ENCODE peak calls at places on chromosomes 13 and 19, in seven cellular contexts. One of them, this sample, is unnamed.

GRCh38 chr13:78323848-78324247 is 279.5 kb downstream of the POU4F1 start:
- DNase-seq in IMR-90: no peak
- DNase-seq in spleen: no peak
- DNase-seq in heart right ventricle: no peak
- DNase-seq in thoracic aorta: no peak
- DNase-seq in suprapubic skin: no peak
- DNase-seq in A673: no peak
- DNase-seq in this sample: no peak

GRCh38 chr19:49793561-49793840 is 19.6 kb downstream of the FUZ start:
- DNase-seq in thoracic aorta: no peak
- DNase-seq in spleen: no peak
- DNase-seq in suprapubic skin: no peak
- DNase-seq in heart right ventricle: no peak
- DNase-seq in A673: no peak
- DNase-seq in IMR-90: peak; percentile 57
- DNase-seq in this sample: no peak

GRCh38 chr13:52097197-52097596 is 31.7 kb downstream of the NEK5 start:
- DNase-seq in spleen: no peak
- DNase-seq in IMR-90: no peak
- DNase-seq in A673: no peak
- DNase-seq in suprapubic skin: no peak
- DNase-seq in thoracic aorta: no peak
- DNase-seq in heart right ventricle: no peak
- DNase-seq in this sample: no peak

GRCh38 chr19:18435185-18435841 is 2.6 kb downstream of the ISYNA1 start:
- DNase-seq in IMR-90: no peak
- DNase-seq in A673: peak; percentile 54
- DNase-seq in suprapubic skin: no peak
- DNase-seq in thoracic aorta: no peak
- DNase-seq in heart right ventricle: no peak
- DNase-seq in spleen: peak; percentile 79
- DNase-seq in this sample: no peak

GRCh38 chr13:105343134-105343806 is 1192.2 kb downstream of the EFNB2 start:
- DNase-seq in thoracic aorta: no peak
- DNase-seq in spleen: no peak
- DNase-seq in heart right ventricle: no peak
- DNase-seq in IMR-90: peak; percentile 59
- DNase-seq in suprapubic skin: no peak
- DNase-seq in A673: no peak
- DNase-seq in this sample: no peak

GRCh38 chr13:71030789-71031188 is 836.2 kb downstream of the DACH1 start:
- DNase-seq in suprapubic skin: no peak
- DNase-seq in spleen: no peak
- DNase-seq in thoracic aorta: no peak
- DNase-seq in IMR-90: no peak
- DNase-seq in A673: no peak
- DNase-seq in heart right ventricle: no peak
- DNase-seq in this sample: no peak

GRCh38 chr13:46154136-46154854 is 27.7 kb downstream of the LCP1 start:
- DNase-seq in A673: no peak
- DNase-seq in suprapubic skin: no peak
- DNase-seq in thoracic aorta: no peak
- DNase-seq in spleen: no peak
- DNase-seq in heart right ventricle: no peak
- DNase-seq in IMR-90: no peak
- DNase-seq in this sample: no peak

GRCh38 chr13:66914155-66914554 is 316.0 kb downstream of the PCDH9 start:
- DNase-seq in IMR-90: peak; percentile 5
- DNase-seq in thoracic aorta: no peak
- DNase-seq in spleen: no peak
- DNase-seq in A673: no peak
- DNase-seq in heart right ventricle: no peak
- DNase-seq in suprapubic skin: no peak
- DNase-seq in this sample: no peak

GRCh38 chr13:27004866-27005265 is 166.7 kb downstream of the USP12 start:
- DNase-seq in heart right ventricle: no peak
- DNase-seq in spleen: peak; percentile 56
- DNase-seq in suprapubic skin: peak; percentile 26
- DNase-seq in thoracic aorta: no peak
- DNase-seq in A673: no peak
- DNase-seq in IMR-90: no peak
- DNase-seq in this sample: no peak

GRCh38 chr13:51034906-51035305 is 76.2 kb downstream of the C13orf42 start:
- DNase-seq in spleen: no peak
- DNase-seq in A673: no peak
- DNase-seq in IMR-90: no peak
- DNase-seq in thoracic aorta: no peak
- DNase-seq in heart right ventricle: no peak
- DNase-seq in suprapubic skin: no peak
- DNase-seq in this sample: no peak

GRCh38 chr19:39539519-39540332 is at the start of gene EID2:
- DNase-seq in IMR-90: peak; percentile 93
- DNase-seq in spleen: peak; percentile 97
- DNase-seq in heart right ventricle: peak; percentile 96
- DNase-seq in suprapubic skin: peak; percentile 97
- DNase-seq in thoracic aorta: peak; percentile 85
- DNase-seq in A673: peak; percentile 95
- DNase-seq in this sample: peak; percentile 96

GRCh38 chr13:27008733-27009132 is 162.9 kb downstream of the USP12 start:
- DNase-seq in thoracic aorta: no peak
- DNase-seq in spleen: no peak
- DNase-seq in IMR-90: no peak
- DNase-seq in heart right ventricle: no peak
- DNase-seq in A673: no peak
- DNase-seq in suprapubic skin: no peak
- DNase-seq in this sample: no peak

GRCh38 chr13:78404961-78405360 is 198.4 kb downstream of the POU4F1 start:
- DNase-seq in A673: no peak
- DNase-seq in spleen: no peak
- DNase-seq in heart right ventricle: no peak
- DNase-seq in IMR-90: no peak
- DNase-seq in suprapubic skin: no peak
- DNase-seq in thoracic aorta: no peak
- DNase-seq in this sample: no peak

GRCh38 chr13:109764474-109765292 is 21.7 kb downstream of the IRS2 start:
- DNase-seq in IMR-90: peak; percentile 21
- DNase-seq in spleen: no peak
- DNase-seq in suprapubic skin: no peak
- DNase-seq in heart right ventricle: no peak
- DNase-seq in thoracic aorta: no peak
- DNase-seq in A673: peak; percentile 74
- DNase-seq in this sample: no peak

GRCh38 chr19:4172861-4173473 is 9.4 kb downstream of the SIRT6 start:
- DNase-seq in spleen: peak; percentile 84
- DNase-seq in suprapubic skin: no peak
- DNase-seq in thoracic aorta: no peak
- DNase-seq in IMR-90: peak; percentile 14
- DNase-seq in heart right ventricle: peak; percentile 71
- DNase-seq in A673: peak; percentile 67
- DNase-seq in this sample: peak; percentile 72

GRCh38 chr13:40664100-40665060 is 2.1 kb downstream of the FOXO1 start:
- DNase-seq in A673: peak; percentile 36
- DNase-seq in thoracic aorta: peak; percentile 36
- DNase-seq in suprapubic skin: peak; percentile 86
- DNase-seq in spleen: peak; percentile 95
- DNase-seq in heart right ventricle: peak; percentile 87
- DNase-seq in IMR-90: no peak
- DNase-seq in this sample: peak; percentile 90

GRCh38 chr13:41533676-41534075 is 76.3 kb downstream of the RGCC start:
- DNase-seq in IMR-90: no peak
- DNase-seq in A673: no peak
- DNase-seq in suprapubic skin: no peak
- DNase-seq in heart right ventricle: no peak
- DNase-seq in thoracic aorta: no peak
- DNase-seq in spleen: no peak
- DNase-seq in this sample: no peak

GRCh38 chr19:36605101-36605838 is at the start of gene ZNF382:
- DNase-seq in spleen: peak; percentile 94
- DNase-seq in A673: peak; percentile 90
- DNase-seq in heart right ventricle: peak; percentile 87
- DNase-seq in suprapubic skin: peak; percentile 79
- DNase-seq in thoracic aorta: peak; percentile 2
- DNase-seq in IMR-90: peak; percentile 41
- DNase-seq in this sample: peak; percentile 57

GRCh38 chr13:40460116-40460515 is 206.3 kb downstream of the FOXO1 start:
- DNase-seq in thoracic aorta: no peak
- DNase-seq in IMR-90: no peak
- DNase-seq in A673: no peak
- DNase-seq in spleen: no peak
- DNase-seq in heart right ventricle: no peak
- DNase-seq in suprapubic skin: no peak
- DNase-seq in this sample: no peak

GRCh38 chr19:507286-508203 is at the start of gene TPGS1:
- DNase-seq in IMR-90: peak; percentile 100
- DNase-seq in A673: peak; percentile 100
- DNase-seq in spleen: peak; percentile 97
- DNase-seq in heart right ventricle: peak; percentile 89
- DNase-seq in thoracic aorta: no peak
- DNase-seq in suprapubic skin: no peak
- DNase-seq in this sample: peak; percentile 79

GRCh38 chr19:55257461-55258411 is 1.1 kb downstream of the PPP6R1 start:
- DNase-seq in heart right ventricle: no peak
- DNase-seq in spleen: peak; percentile 83
- DNase-seq in IMR-90: peak; percentile 32
- DNase-seq in suprapubic skin: peak; percentile 76
- DNase-seq in thoracic aorta: no peak
- DNase-seq in A673: no peak
- DNase-seq in this sample: no peak

GRCh38 chr13:42762251-42762650 is 19.1 kb upstream of the FAM216B start:
- DNase-seq in A673: no peak
- DNase-seq in spleen: no peak
- DNase-seq in heart right ventricle: no peak
- DNase-seq in suprapubic skin: no peak
- DNase-seq in IMR-90: peak; percentile 54
- DNase-seq in thoracic aorta: no peak
- DNase-seq in this sample: no peak

GRCh38 chr19:46159893-46160775 is 12.1 kb downstream of the IGFL2 start:
- DNase-seq in spleen: no peak
- DNase-seq in thoracic aorta: no peak
- DNase-seq in suprapubic skin: no peak
- DNase-seq in IMR-90: no peak
- DNase-seq in A673: no peak
- DNase-seq in heart right ventricle: no peak
- DNase-seq in this sample: no peak

GRCh38 chr19:2648528-2648937 is 54.0 kb downstream of the GNG7 start:
- DNase-seq in spleen: peak; percentile 89
- DNase-seq in IMR-90: peak; percentile 74
- DNase-seq in thoracic aorta: no peak
- DNase-seq in heart right ventricle: peak; percentile 72
- DNase-seq in suprapubic skin: no peak
- DNase-seq in A673: peak; percentile 85
- DNase-seq in this sample: peak; percentile 86

GRCh38 chr19:2648099-2648498 is 54.4 kb downstream of the GNG7 start:
- DNase-seq in IMR-90: no peak
- DNase-seq in thoracic aorta: no peak
- DNase-seq in suprapubic skin: no peak
- DNase-seq in heart right ventricle: no peak
- DNase-seq in spleen: no peak
- DNase-seq in A673: no peak
- DNase-seq in this sample: no peak

GRCh38 chr19:2641332-2641698 is 61.2 kb downstream of the GNG7 start:
- DNase-seq in IMR-90: no peak
- DNase-seq in heart right ventricle: no peak
- DNase-seq in A673: no peak
- DNase-seq in thoracic aorta: no peak
- DNase-seq in spleen: no peak
- DNase-seq in suprapubic skin: no peak
- DNase-seq in this sample: no peak

GRCh38 chr19:2646866-2647535 is 55.5 kb downstream of the GNG7 start:
- DNase-seq in IMR-90: no peak
- DNase-seq in thoracic aorta: no peak
- DNase-seq in heart right ventricle: no peak
- DNase-seq in A673: no peak
- DNase-seq in spleen: no peak
- DNase-seq in suprapubic skin: no peak
- DNase-seq in this sample: no peak

GRCh38 chr19:2645816-2646215 is 56.7 kb downstream of the GNG7 start:
- DNase-seq in IMR-90: no peak
- DNase-seq in suprapubic skin: no peak
- DNase-seq in A673: no peak
- DNase-seq in spleen: no peak
- DNase-seq in heart right ventricle: no peak
- DNase-seq in thoracic aorta: no peak
- DNase-seq in this sample: no peak
- H3K4me3 ChIP-seq in IMR-90: no peak overlapping the region
- H3K4me3 ChIP-seq in suprapubic skin: no peak overlapping the region
- H3K4me3 ChIP-seq in A673: no peak overlapping the region
- H3K4me3 ChIP-seq in spleen: no peak overlapping the region
- H3K4me3 ChIP-seq in heart right ventricle: no peak overlapping the region
- H3K4me3 ChIP-seq in thoracic aorta: no peak overlapping the region
- H3K4me3 ChIP-seq in this sample: no peak overlapping the region

GRCh38 chr13:35925669-35926068 is 205.5 kb downstream of the DCLK1 start:
- DNase-seq in spleen: no peak
- DNase-seq in A673: no peak
- DNase-seq in IMR-90: peak; percentile 65
- DNase-seq in heart right ventricle: no peak
- DNase-seq in thoracic aorta: no peak
- DNase-seq in suprapubic skin: no peak
- DNase-seq in this sample: no peak
- H3K27ac ChIP-seq in spleen: no peak overlapping the region
- H3K27ac ChIP-seq in A673: no peak overlapping the region
- H3K27ac ChIP-seq in IMR-90: no peak overlapping the region
- H3K27ac ChIP-seq in heart right ventricle: no peak overlapping the region
- H3K27ac ChIP-seq in thoracic aorta: no peak overlapping the region
- H3K27ac ChIP-seq in suprapubic skin: no peak overlapping the region
- H3K27ac ChIP-seq in this sample: no peak overlapping the region

GRCh38 chr19:17156296-17156946 is 58.7 kb upstream of the USE1 start:
- DNase-seq in IMR-90: no peak
- DNase-seq in spleen: no peak
- DNase-seq in thoracic aorta: no peak
- DNase-seq in heart right ventricle: no peak
- DNase-seq in suprapubic skin: no peak
- DNase-seq in A673: no peak
- DNase-seq in this sample: no peak
- H3K36me3 ChIP-seq in IMR-90: peaks cover 73% of the 10 kb centered on the region
- H3K36me3 ChIP-seq in spleen: peaks cover 98% of the 10 kb centered on the region
- H3K36me3 ChIP-seq in thoracic aorta: peaks cover 64% of the 10 kb centered on the region
- H3K36me3 ChIP-seq in heart right ventricle: peaks cover 3% of the 10 kb centered on the region
- H3K36me3 ChIP-seq in suprapubic skin: peaks cover 88% of the 10 kb centered on the region
- H3K36me3 ChIP-seq in A673: peaks cover 11% of the 10 kb centered on the region
- H3K36me3 ChIP-seq in this sample: peaks cover 67% of the 10 kb centered on the region

GRCh38 chr13:90453342-90453741 is 894.1 kb upstream of the MIR17HG start:
- DNase-seq in A673: no peak
- DNase-seq in suprapubic skin: no peak
- DNase-seq in spleen: no peak
- DNase-seq in IMR-90: no peak
- DNase-seq in thoracic aorta: no peak
- DNase-seq in heart right ventricle: no peak
- DNase-seq in this sample: no peak

GRCh38 chr13:90455861-90456260 is 891.6 kb upstream of the MIR17HG start:
- DNase-seq in heart right ventricle: no peak
- DNase-seq in A673: no peak
- DNase-seq in suprapubic skin: no peak
- DNase-seq in thoracic aorta: no peak
- DNase-seq in IMR-90: no peak
- DNase-seq in spleen: no peak
- DNase-seq in this sample: no peak

GRCh38 chr13:90448466-90449037 is 898.9 kb upstream of the MIR17HG start:
- DNase-seq in spleen: no peak
- DNase-seq in thoracic aorta: no peak
- DNase-seq in heart right ventricle: no peak
- DNase-seq in IMR-90: no peak
- DNase-seq in A673: no peak
- DNase-seq in suprapubic skin: no peak
- DNase-seq in this sample: no peak

GRCh38 chr13:90454002-90454636 is 893.4 kb upstream of the MIR17HG start:
- DNase-seq in thoracic aorta: no peak
- DNase-seq in heart right ventricle: no peak
- DNase-seq in suprapubic skin: no peak
- DNase-seq in spleen: no peak
- DNase-seq in IMR-90: no peak
- DNase-seq in A673: no peak
- DNase-seq in this sample: no peak
- H3K4me3 ChIP-seq in thoracic aorta: no peak overlapping the region
- H3K4me3 ChIP-seq in heart right ventricle: no peak overlapping the region
- H3K4me3 ChIP-seq in suprapubic skin: no peak overlapping the region
- H3K4me3 ChIP-seq in spleen: no peak overlapping the region
- H3K4me3 ChIP-seq in IMR-90: no peak overlapping the region
- H3K4me3 ChIP-seq in A673: no peak overlapping the region
- H3K4me3 ChIP-seq in this sample: no peak overlapping the region

This sample was measured in transverse colon.